ENCODE peak calls at places on chromosomes 11 and 22, in nine cellular contexts. Y is NCI-H446, Z is fibroblast of mammary gland, A is coronary artery, S is kidney, R is esophagus squamous epithelium, T is foreskin fibroblast, K is H4, O is T-cell. B is an unnamed sample.

GRCh38 chr11:119529063-119529845 is 106.3 kb upstream of the THY1 start:
- DNase-seq in Y (no peak), K (no peak), T (no peak), A (no peak), S (peak; percentile 48), R (no peak), O (no peak), Z (no peak), B (no peak)

GRCh38 chr11:67613960-67614715 is 7.4 kb downstream of the NDUFV1 start:
- DNase-seq in Y (peak; percentile 25), T (peak; percentile 67), A (peak; percentile 77), R (no peak), S (peak; percentile 90), Z (peak; percentile 24), K (peak; percentile 2), O (peak; percentile 83), B (peak; percentile 76)

GRCh38 chr11:2806351-2807058 is 79.1 kb downstream of the CDKN1C start:
- DNase-seq in Y (no peak), A (peak; percentile 67), S (peak; percentile 71), T (no peak), Z (no peak), O (no peak), K (no peak), R (no peak), B (peak; percentile 46)

GRCh38 chr11:11660351-11660750 is 38.5 kb upstream of the GALNT18 start:
- DNase-seq in Z (no peak), T (no peak), A (no peak), K (no peak), O (no peak), S (no peak), Y (no peak), R (no peak), B (no peak)

GRCh38 chr11:125410091-125410490 is 86.0 kb downstream of the FEZ1 start:
- DNase-seq in Z (no peak), Y (no peak), K (peak; percentile 19), O (no peak), T (no peak), R (no peak), A (no peak), S (peak; percentile 67), B (no peak)

GRCh38 chr11:10669258-10670033 is 24.1 kb downstream of the IRAG1 start:
- DNase-seq in R (no peak), Y (peak; percentile 70), T (peak; percentile 74), O (no peak), K (peak; percentile 51), S (no peak), Z (peak; percentile 70), A (no peak), B (no peak)

GRCh38 chr11:15903246-15903645 is 453.1 kb downstream of the SOX6 start:
- DNase-seq in Z (no peak), Y (no peak), K (no peak), O (no peak), S (no peak), A (no peak), T (peak; percentile 9), R (no peak), B (no peak)

GRCh38 chr22:25709758-25710157 is 32.2 kb upstream of the MYO18B start:
- DNase-seq in T (no peak), S (no peak), R (no peak), K (no peak), Y (no peak), Z (no peak), O (no peak), A (no peak), B (no peak)

GRCh38 chr11:84899134-84899533 is 728.0 kb downstream of the DLG2 start:
- DNase-seq in T (peak; percentile 7), Z (peak; percentile 50), K (no peak), Y (no peak), S (no peak), O (no peak), A (no peak), R (no peak), B (no peak)

GRCh38 chr22:20011993-20012740 is 4.5 kb downstream of the ARVCF start:
- DNase-seq in A (no peak), S (peak; percentile 59), Z (no peak), O (no peak), T (no peak), K (no peak), R (no peak), Y (no peak), B (no peak)

GRCh38 chr11:107712342-107712741 is 486 bp upstream of the SLN start:
- DNase-seq in Y (no peak), O (no peak), Z (no peak), R (no peak), K (no peak), S (no peak), A (no peak), T (no peak), B (no peak)

GRCh38 chr11:27423125-27423524 is 49.5 kb downstream of the LGR4 start:
- DNase-seq in O (no peak), S (peak; percentile 76), K (peak; percentile 63), T (peak; percentile 88), Z (peak; percentile 87), A (peak; percentile 77), Y (no peak), R (no peak), B (no peak)

GRCh38 chr11:21190181-21190580 is 520.8 kb downstream of the NELL1 start:
- DNase-seq in R (no peak), Z (no peak), Y (no peak), A (no peak), O (no peak), T (no peak), K (no peak), S (no peak), B (no peak)

GRCh38 chr11:1939006-1939626 is 8.0 kb upstream of the MRPL23 start:
- DNase-seq in R (no peak), A (no peak), Z (no peak), K (no peak), Y (no peak), O (no peak), S (peak; percentile 64), T (peak; percentile 49), B (no peak)

GRCh38 chr11:12454782-12455181 is 77.4 kb downstream of the PARVA start:
- DNase-seq in S (no peak), K (no peak), A (no peak), Y (no peak), T (peak; percentile 73), O (no peak), R (no peak), Z (peak; percentile 40), B (no peak)

GRCh38 chr11:37511425-37511933 is 913.4 kb upstream of the RAG2 start:
- DNase-seq in S (no peak), A (no peak), T (peak; percentile 74), Y (no peak), K (peak; percentile 11), Z (peak; percentile 77), R (no peak), O (no peak), B (no peak)

GRCh38 chr22:36862251-36863242 is 1.7 kb downstream of the NCF4 start:
- DNase-seq in O (no peak), T (no peak), Z (no peak), R (no peak), Y (no peak), K (no peak), S (no peak), A (no peak), B (peak; percentile 61)

GRCh38 chr11:35066783-35067476 is 72.0 kb upstream of the CD44 start:
- DNase-seq in S (no peak), O (no peak), T (no peak), R (no peak), Y (no peak), A (no peak), Z (no peak), K (no peak), B (no peak)

GRCh38 chr11:122309262-122309925 is 193.4 kb upstream of the BLID start:
- DNase-seq in Z (no peak), S (no peak), O (no peak), K (no peak), Y (no peak), T (no peak), R (no peak), A (no peak), B (no peak)

GRCh38 chr11:63882555-63883242 is 34.3 kb downstream of the RCOR2 start:
- DNase-seq in T (no peak), R (no peak), Z (no peak), K (no peak), Y (no peak), A (no peak), O (peak; percentile 16), S (peak; percentile 32), B (peak; percentile 76)

GRCh38 chr11:64723117-64723906 is at the start of gene NRXN2:
- DNase-seq in S (peak; percentile 93), Z (peak; percentile 70), O (peak; percentile 71), Y (peak; percentile 88), R (no peak), A (peak; percentile 78), T (peak; percentile 94), K (peak; percentile 81), B (peak; percentile 86)

GRCh38 chr11:69524291-69524882 is 42.9 kb downstream of the LINC01488 start:
- DNase-seq in R (no peak), T (peak; percentile 58), S (no peak), Z (peak; percentile 25), Y (no peak), O (no peak), A (no peak), K (peak; percentile 78), B (peak; percentile 12)

GRCh38 chr11:134760957-134761356 is 348.9 kb upstream of the B3GAT1 start:
- DNase-seq in Z (no peak), O (no peak), T (no peak), Y (no peak), A (no peak), S (no peak), K (no peak), R (no peak), B (no peak)

GRCh38 chr22:48554893-48555552 is 1272.7 kb downstream of the BRD1 start:
- DNase-seq in R (no peak), O (no peak), K (peak; percentile 25), T (no peak), Y (no peak), A (no peak), Z (no peak), S (no peak), B (no peak)

GRCh38 chr11:11987503-11988022 is 20.9 kb downstream of the DKK3 start:
- DNase-seq in Y (no peak), O (no peak), T (peak; percentile 46), R (no peak), S (no peak), K (peak; percentile 79), Z (peak; percentile 54), A (no peak), B (no peak)

GRCh38 chr22:21865041-21865440 is 2.4 kb downstream of the MAPK1 start:
- DNase-seq in A (no peak), S (no peak), Y (peak; percentile 22), O (no peak), R (no peak), K (peak; percentile 38), T (peak; percentile 94), Z (peak; percentile 91), B (no peak)

GRCh38 chr22:19852177-19852781 is 2.4 kb downstream of the GNB1L start:
- DNase-seq in A (no peak), O (no peak), S (peak; percentile 60), R (no peak), Z (no peak), T (no peak), Y (no peak), K (no peak), B (no peak)

GRCh38 chr11:14266622-14267021 is 92.4 kb downstream of the RRAS2 start:
- DNase-seq in O (no peak), A (no peak), Z (no peak), K (no peak), S (no peak), R (no peak), Y (no peak), T (no peak), B (no peak)

GRCh38 chr11:101401245-101401644 is 182.6 kb downstream of the TRPC6 start:
- DNase-seq in R (no peak), A (no peak), S (no peak), K (peak; percentile 11), O (no peak), Y (no peak), T (peak; percentile 34), Z (peak; percentile 67), B (no peak)

GRCh38 chr11:101866619-101867491 is 48.0 kb upstream of the CEP126 start:
- DNase-seq in Y (no peak), O (no peak), R (no peak), A (no peak), T (peak; percentile 74), S (no peak), Z (peak; percentile 67), K (no peak), B (no peak)

GRCh38 chr11:115129771-115130306 is 374.4 kb downstream of the CADM1 start:
- DNase-seq in K (no peak), R (no peak), Y (no peak), O (no peak), A (no peak), Z (no peak), T (no peak), S (no peak), B (no peak)

B was measured in lower lobe of right lung.